ENCODE peak calls at places on chromosomes 6 and 20, in four cellular contexts. D is CD8-positive, alpha-beta T cell; T is brain microvascular endothelial cell; F is pancreas. I is an unnamed sample.

GRCh38 chr6:52576392-52577021 is 353 bp downstream of the TRAM2 start:
- DNase-seq in F (peak; percentile 83), T (peak; percentile 78), D (peak; percentile 75), I (peak; percentile 57)

GRCh38 chr6:91435630-91436029 is 848.8 kb upstream of the MAP3K7 start:
- DNase-seq in T (no peak), F (no peak), D (no peak), I (no peak)

GRCh38 chr6:88548891-88549505 is 382.9 kb upstream of the CNR1 start:
- DNase-seq in D (no peak), T (no peak), F (no peak), I (no peak)

GRCh38 chr20:25233016-25233772 is 14.7 kb upstream of the PYGB start:
- DNase-seq in T (peak; percentile 54), D (no peak), F (peak; percentile 89), I (peak; percentile 59)

GRCh38 chr6:13573669-13574110 is 711 bp upstream of the SIRT5 start:
- DNase-seq in F (no peak), T (peak; percentile 33), D (no peak), I (no peak)

GRCh38 chr20:43189614-43190331 is at the start of gene PTPRT:
- DNase-seq in T (no peak), D (no peak), F (no peak), I (no peak)

GRCh38 chr6:135212020-135212806 is 31.1 kb downstream of the MYB start:
- DNase-seq in D (no peak), F (no peak), T (no peak), I (no peak)

GRCh38 chr6:113328886-113329381 is 528.2 kb upstream of the MARCKS start:
- DNase-seq in D (no peak), F (no peak), T (no peak), I (peak; percentile 32)

GRCh38 chr20:39532205-39532604 is 570.1 kb downstream of the DHX35 start:
- DNase-seq in T (no peak), D (no peak), F (no peak), I (no peak)

GRCh38 chr6:3797231-3798200 is 46.0 kb upstream of the PXDC1 start:
- DNase-seq in T (peak; percentile 47), D (no peak), F (no peak), I (no peak)

GRCh38 chr20:17128206-17128605 is 98.6 kb upstream of the PCSK2 start:
- DNase-seq in F (no peak), T (no peak), D (no peak), I (no peak)

GRCh38 chr20:17129089-17129488 is 97.8 kb upstream of the PCSK2 start:
- DNase-seq in F (no peak), D (no peak), T (no peak), I (no peak)
- H3K27ac ChIP-seq in F (no peak overlapping the region), D (no peak overlapping the region), T (no peak overlapping the region), I (no peak overlapping the region)

GRCh38 chr6:37054580-37054979 is 49.1 kb downstream of the FGD2 start:
- DNase-seq in F (no peak), T (no peak), D (no peak), I (no peak)

GRCh38 chr6:37053683-37054082 is 48.2 kb downstream of the FGD2 start:
- DNase-seq in F (no peak), D (no peak), T (no peak), I (no peak)

GRCh38 chr6:37056112-37056403 is 50.6 kb downstream of the FGD2 start:
- DNase-seq in F (no peak), D (no peak), T (no peak), I (no peak)

GRCh38 chr6:37052027-37052628 is 46.7 kb downstream of the FGD2 start:
- DNase-seq in T (no peak), F (no peak), D (no peak), I (no peak)

DNA sequence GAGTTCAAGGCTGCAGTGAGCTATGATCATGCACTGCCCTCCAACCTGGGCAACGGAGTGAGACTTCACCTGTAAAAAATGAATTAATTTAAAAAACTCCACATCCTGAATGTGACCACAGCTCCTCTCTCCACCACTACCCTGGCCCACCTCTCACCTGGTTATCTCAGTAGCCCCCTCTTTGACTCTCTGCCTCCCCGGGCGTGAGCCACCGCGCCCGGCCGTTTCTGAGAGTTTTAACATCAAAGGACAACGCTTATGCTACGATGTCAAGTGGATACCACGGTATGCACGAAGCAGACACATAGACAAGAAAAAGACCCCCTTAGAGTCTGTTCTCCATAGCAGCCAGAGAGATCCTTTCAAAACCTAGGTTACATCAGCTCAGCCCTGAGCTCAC is 48.7 kb downstream of the FGD2 start:
- DNase-seq in T (no peak), F (no peak), D (no peak), I (no peak)
- H3K27ac ChIP-seq in T (no peak overlapping the region), F (no peak overlapping the region), D (no peak overlapping the region), I (no peak overlapping the region)

GRCh38 chr6:116680880-116681672 is at the start of gene KPNA5:
- DNase-seq in F (peak; percentile 92), T (peak; percentile 89), D (peak; percentile 92), I (peak; percentile 90)

GRCh38 chr6:116685437-116685993 is 4.5 kb downstream of the KPNA5 start:
- DNase-seq in F (no peak), T (no peak), D (no peak), I (no peak)

DNA sequence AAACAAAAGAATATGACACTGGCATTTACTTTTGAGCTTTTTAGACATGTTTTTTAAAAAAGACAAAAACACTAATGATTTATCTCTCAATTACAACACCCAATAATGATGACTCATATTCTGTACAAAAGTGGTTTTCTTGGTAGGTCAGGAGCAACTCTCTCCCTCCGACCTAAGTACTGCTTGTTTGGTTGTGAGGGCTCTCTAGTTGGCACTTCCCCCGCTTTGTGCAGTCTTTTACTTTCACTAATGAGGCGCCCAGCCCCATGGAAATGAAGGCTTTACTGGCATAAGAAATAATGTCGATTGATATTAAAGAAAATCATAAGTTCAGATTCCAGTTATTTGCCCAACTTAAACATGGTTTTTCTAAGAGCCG is 1.3 kb downstream of the KPNA5 start:
- DNase-seq in T (peak; percentile 3), F (no peak), D (peak; percentile 54), I (no peak)
- H3K27ac ChIP-seq in T (no peak overlapping the region), F (no peak overlapping the region), D (peak overlapping the region; percentile 24), I (no peak overlapping the region)

GRCh38 chr20:35344354-35344837 is 52.2 kb upstream of the FAM83C start:
- DNase-seq in T (peak; percentile 84), D (no peak), F (no peak), I (peak; percentile 16)
- H3K27ac ChIP-seq in T (peak overlapping the region; percentile 45), D (no peak overlapping the region), F (no peak overlapping the region), I (no peak overlapping the region)

GRCh38 chr6:136591617-136592016 is 41.4 kb upstream of the MAP7 start:
- DNase-seq in D (no peak), F (no peak), T (no peak), I (no peak)

GRCh38 chr6:136598048-136598447 is 47.8 kb upstream of the MAP7 start:
- DNase-seq in T (no peak), F (no peak), D (no peak), I (no peak)

GRCh38 chr6:136593748-136594490 is 43.7 kb upstream of the MAP7 start:
- DNase-seq in F (no peak), D (no peak), T (peak; percentile 98), I (no peak)

GRCh38 chr6:136592930-136593673 is 42.9 kb upstream of the MAP7 start:
- DNase-seq in D (no peak), T (peak; percentile 41), F (no peak), I (no peak)

GRCh38 chr6:136594671-136595070 is 44.4 kb upstream of the MAP7 start:
- DNase-seq in D (no peak), F (no peak), T (no peak), I (no peak)
- H3K27ac ChIP-seq in D (no peak overlapping the region), F (peak overlapping the region; percentile 53), T (peak overlapping the region; percentile 87), I (no peak overlapping the region)

GRCh38 chr20:54415967-54416366 is 59.4 kb upstream of the DOK5 start:
- DNase-seq in F (no peak), T (no peak), D (no peak), I (no peak)

DNA sequence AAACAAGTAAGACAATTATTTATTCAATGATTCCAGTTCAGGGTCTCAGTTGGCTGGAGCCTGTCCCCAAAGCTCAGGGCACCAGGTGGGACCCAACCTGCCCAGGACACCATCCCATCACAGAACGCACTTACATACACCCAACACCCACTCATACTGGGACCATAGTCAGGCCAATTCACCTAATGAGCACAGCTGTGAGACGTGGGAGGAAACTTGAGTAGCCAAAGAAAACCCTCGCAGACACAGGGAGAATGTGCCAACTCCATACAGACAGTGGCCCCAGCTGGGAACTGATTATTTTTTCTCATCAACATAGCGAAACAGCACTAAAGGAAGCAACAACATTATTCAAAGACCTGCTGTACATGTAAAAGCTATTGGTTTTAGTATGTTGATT is 58.6 kb upstream of the DOK5 start:
- DNase-seq in F (no peak), T (no peak), D (no peak), I (peak; percentile 13)
- H3K27ac ChIP-seq in F (no peak overlapping the region), T (no peak overlapping the region), D (no peak overlapping the region), I (no peak overlapping the region)